ENCODE peak calls at places on chromosome 14, in six cellular contexts. K is tibial nerve, H is mesenchymal stem cell, D is astrocyte, U is heart right ventricle, N is right lobe of liver. O is an unnamed sample.

GRCh38 chr14:30243805-30244204 is 315.2 kb upstream of the G2E3 start:
- DNase-seq in D (peak; percentile 47), H (no peak), N (no peak), U (no peak), K (no peak), O (peak; percentile 20)

GRCh38 chr14:97061198-97061597 is 264.0 kb downstream of the VRK1 start:
- DNase-seq in K (peak; percentile 19), D (no peak), H (no peak), U (no peak), N (no peak), O (no peak)

GRCh38 chr14:66652736-66653135 is 144.8 kb downstream of the GPHN start:
- DNase-seq in H (no peak), N (no peak), U (no peak), K (no peak), D (no peak), O (no peak)

GRCh38 chr14:37597538-37598084 is 2.2 kb downstream of the TTC6 start:
- DNase-seq in U (no peak), N (no peak), K (no peak), D (no peak), H (peak; percentile 40), O (no peak)

GRCh38 chr14:63677891-63678379 is 36.3 kb upstream of the WDR89 start:
- DNase-seq in D (peak; percentile 62), K (no peak), H (peak; percentile 85), N (no peak), U (no peak), O (no peak)

GRCh38 chr14:94677239-94677612 is 65.0 kb downstream of the SERPINA3 start:
- DNase-seq in N (no peak), K (no peak), U (no peak), D (no peak), H (no peak), O (no peak)

GRCh38 chr14:105271224-105271890 is 23.0 kb downstream of the BTBD6 start:
- DNase-seq in H (no peak), N (no peak), U (no peak), K (no peak), D (no peak), O (no peak)

GRCh38 chr14:66046035-66046434 is 440.1 kb upstream of the CCDC196 start:
- DNase-seq in N (no peak), D (no peak), U (no peak), K (no peak), H (no peak), O (no peak)

GRCh38 chr14:84208451-84208850 is 1321.5 kb upstream of the FLRT2 start:
- DNase-seq in K (no peak), U (no peak), N (no peak), D (no peak), H (no peak), O (no peak)

GRCh38 chr14:67263499-67264149 is 22.4 kb downstream of the PALS1 start:
- DNase-seq in N (no peak), U (no peak), D (peak; percentile 70), K (no peak), H (peak; percentile 88), O (peak; percentile 55)

GRCh38 chr14:60166144-60166543 is 946 bp upstream of the DHRS7 start:
- DNase-seq in U (no peak), K (no peak), N (no peak), H (no peak), D (no peak), O (no peak)

GRCh38 chr14:104586832-104587620 is 7.5 kb downstream of the C14orf180 start:
- DNase-seq in N (no peak), D (no peak), U (peak; percentile 81), K (no peak), H (no peak), O (no peak)

GRCh38 chr14:100256339-100256895 is 17.5 kb downstream of the YY1 start:
- DNase-seq in U (no peak), H (no peak), D (no peak), N (no peak), K (no peak), O (no peak)
- H3K27ac ChIP-seq in U (no peak overlapping the region), H (no peak overlapping the region), D (no peak overlapping the region), N (no peak overlapping the region), K (no peak overlapping the region), O (no peak overlapping the region)

GRCh38 chr14:61493239-61493638 is 171.9 kb downstream of the PRKCH start:
- DNase-seq in D (peak; percentile 96), K (no peak), U (no peak), N (no peak), H (peak; percentile 81), O (peak; percentile 81)

GRCh38 chr14:61491224-61491623 is 169.8 kb downstream of the PRKCH start:
- DNase-seq in K (no peak), D (no peak), N (no peak), H (no peak), U (no peak), O (no peak)

GRCh38 chr14:61492474-61492873 is 171.1 kb downstream of the PRKCH start:
- DNase-seq in N (no peak), H (no peak), K (no peak), U (no peak), D (no peak), O (no peak)

GRCh38 chr14:61489932-61490331 is 168.6 kb downstream of the PRKCH start:
- DNase-seq in H (no peak), U (no peak), D (no peak), K (peak; percentile 64), N (peak; percentile 66), O (no peak)

GRCh38 chr14:61491876-61492440 is 170.6 kb downstream of the PRKCH start:
- DNase-seq in H (no peak), U (no peak), D (no peak), N (no peak), K (peak; percentile 33), O (no peak)
- H3K4me3 ChIP-seq in H (no peak overlapping the region), U (no peak overlapping the region), D (no peak overlapping the region), N (no peak overlapping the region), K (no peak overlapping the region), O (no peak overlapping the region)

GRCh38 chr14:28770061-28770460 is 3.5 kb downstream of the FOXG1 start:
- DNase-seq in H (no peak), K (no peak), D (no peak), N (no peak), U (no peak), O (no peak)

GRCh38 chr14:28768549-28768870 is 1.9 kb downstream of the FOXG1 start:
- DNase-seq in U (no peak), H (no peak), N (no peak), D (no peak), K (no peak), O (no peak)

GRCh38 chr14:28770574-28770973 is 4.0 kb downstream of the FOXG1 start:
- DNase-seq in U (no peak), H (no peak), N (no peak), K (no peak), D (no peak), O (no peak)

GRCh38 chr14:28767851-28768548 is 1.4 kb downstream of the FOXG1 start:
- DNase-seq in K (no peak), D (no peak), H (no peak), N (no peak), U (no peak), O (no peak)

DNA sequence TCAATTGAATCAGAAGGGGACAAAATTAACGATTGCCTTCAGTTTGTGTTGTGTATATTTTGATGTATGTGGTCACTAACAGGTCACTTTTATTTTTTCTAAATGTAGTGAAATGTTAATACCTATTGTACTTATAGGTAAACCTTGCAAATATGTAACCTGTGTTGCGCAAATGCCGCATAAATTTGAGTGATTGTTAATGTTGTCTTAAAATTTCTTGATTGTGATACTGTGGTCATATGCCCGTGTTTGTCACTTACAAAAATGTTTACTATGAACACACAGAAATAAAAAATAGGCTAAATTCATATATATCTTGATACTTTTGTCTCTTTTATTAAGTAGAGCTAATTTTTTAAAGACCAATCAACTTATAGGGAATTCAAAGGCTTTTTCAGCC is 2.8 kb downstream of the FOXG1 start:
- DNase-seq in U (no peak), K (no peak), H (no peak), D (no peak), N (no peak), O (no peak)
- H3K27ac ChIP-seq in U (no peak overlapping the region), K (no peak overlapping the region), H (no peak overlapping the region), D (no peak overlapping the region), N (no peak overlapping the region), O (no peak overlapping the region)

GRCh38 chr14:80239631-80240030 is 28.3 kb upstream of the DIO2 start:
- DNase-seq in K (no peak), D (peak; percentile 35), U (no peak), N (no peak), H (no peak), O (no peak)
- H3K4me3 ChIP-seq in K (no peak overlapping the region), D (no peak overlapping the region), U (no peak overlapping the region), N (no peak overlapping the region), H (no peak overlapping the region), O (no peak overlapping the region)

GRCh38 chr14:68973639-68974038 is 5.5 kb downstream of the ACTN1 start:
- DNase-seq in U (no peak), H (no peak), D (no peak), K (no peak), N (no peak), O (no peak)

GRCh38 chr14:68972507-68973272 is 6.4 kb downstream of the ACTN1 start:
- DNase-seq in K (no peak), U (no peak), N (no peak), D (no peak), H (peak; percentile 88), O (peak; percentile 88)

GRCh38 chr14:68975667-68976066 is 3.4 kb downstream of the ACTN1 start:
- DNase-seq in K (no peak), U (no peak), N (no peak), H (peak; percentile 76), D (peak; percentile 91), O (no peak)

GRCh38 chr14:68976160-68977067 is 2.7 kb downstream of the ACTN1 start:
- DNase-seq in D (no peak), K (no peak), H (no peak), U (peak; percentile 66), N (no peak), O (no peak)

DNA sequence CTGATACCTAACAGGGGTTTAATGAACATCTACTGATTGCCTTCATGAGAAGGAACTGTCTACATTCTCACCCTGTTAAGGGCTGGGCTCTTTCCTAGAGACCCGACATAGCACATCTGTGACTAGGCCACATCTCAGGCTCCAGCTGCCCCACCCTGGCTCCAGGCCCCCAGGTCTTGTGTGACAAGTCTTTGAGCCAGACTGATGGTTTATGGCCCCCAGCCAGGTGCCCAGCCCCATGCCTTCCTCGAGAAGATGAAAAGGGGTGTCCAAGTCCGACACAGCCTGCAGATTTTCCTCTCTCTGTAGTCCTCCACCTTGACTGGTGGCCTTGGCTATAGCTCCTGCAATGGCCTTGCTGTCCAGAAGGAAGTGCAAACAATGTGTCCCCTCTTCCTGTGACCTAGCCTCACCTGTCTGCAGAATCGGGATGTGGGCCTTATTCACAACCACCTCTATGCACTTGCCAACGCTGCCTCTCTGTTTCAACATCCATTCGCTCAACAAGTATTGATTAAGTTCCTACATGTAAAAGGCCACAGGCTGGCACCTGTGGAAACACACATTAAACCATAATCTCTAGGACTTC is 4.2 kb downstream of the ACTN1 start:
- DNase-seq in N (no peak), K (no peak), D (no peak), H (no peak), U (no peak), O (no peak)
- H3K27ac ChIP-seq in N (no peak overlapping the region), K (no peak overlapping the region), D (peak overlapping the region; percentile 92), H (peak overlapping the region; percentile 96), U (no peak overlapping the region), O (peak overlapping the region; percentile 11)

DNA sequence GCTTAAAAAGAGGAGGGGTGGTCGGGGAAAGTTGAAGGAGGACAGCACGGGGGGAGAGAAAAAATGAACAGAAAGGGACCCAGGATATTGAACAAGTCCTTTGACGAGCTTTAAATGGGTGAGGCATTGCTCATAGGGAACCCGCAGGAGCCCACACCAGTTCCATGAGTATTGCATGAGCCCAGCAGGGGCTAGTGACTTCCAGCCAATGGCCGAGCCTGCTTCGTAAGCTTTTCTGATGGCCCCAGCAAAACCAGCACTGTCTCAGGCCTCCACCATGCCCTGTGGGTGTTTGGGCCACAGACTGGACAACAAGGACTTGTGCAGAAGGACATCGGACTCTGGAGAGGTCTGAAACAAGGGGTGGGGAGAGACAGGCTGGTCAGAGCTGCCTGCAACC is 109.5 kb downstream of the ZFP36L1 start:
- DNase-seq in D (peak; percentile 76), U (no peak), H (no peak), N (no peak), K (no peak), O (no peak)
- H3K4me3 ChIP-seq in D (no peak overlapping the region), U (no peak overlapping the region), H (no peak overlapping the region), N (no peak overlapping the region), K (no peak overlapping the region), O (no peak overlapping the region)

O was measured in AG04450.